ENCODE peak calls at places on chromosomes 16 and 17, in four cellular contexts. A is fibroblast of pulmonary artery; H is HCT116; N is CD8-positive, alpha-beta T cell. V is an unnamed sample.

GRCh38 chr16:46650224-46650623 is 29.0 kb upstream of the SHCBP1 start:
- DNase-seq in H (no peak), A (peak; percentile 39), N (no peak), V (no peak)

GRCh38 chr16:70738083-70738977 is 52.5 kb upstream of the MTSS2 start:
- DNase-seq in A (peak; percentile 56), H (no peak), N (no peak), V (no peak)

GRCh38 chr17:29215717-29216116 is 30.9 kb upstream of the CRYBA1 start:
- DNase-seq in A (peak; percentile 84), N (no peak), H (no peak), V (no peak)

GRCh38 chr17:60391419-60392041 is 403 bp downstream of the USP32 start:
- DNase-seq in N (no peak), A (no peak), H (no peak), V (peak; percentile 71)

GRCh38 chr17:27244481-27245223 is 49.3 kb upstream of the WSB1 start:
- DNase-seq in H (no peak), N (no peak), A (peak; percentile 100), V (no peak)

GRCh38 chr17:5121186-5121841 is 5.5 kb downstream of the USP6 start:
- DNase-seq in H (no peak), A (no peak), N (no peak), V (no peak)

GRCh38 chr16:11175106-11175795 is 80.8 kb downstream of the SOCS1 start:
- DNase-seq in H (no peak), N (no peak), A (no peak), V (no peak)

GRCh38 chr16:25126820-25127232 is 15.3 kb downstream of the LCMT1 start:
- DNase-seq in H (no peak), N (no peak), A (peak; percentile 84), V (no peak)

GRCh38 chr17:68054296-68054900 is 18.9 kb downstream of the KPNA2 start:
- DNase-seq in N (no peak), H (no peak), A (peak; percentile 85), V (no peak)

GRCh38 chr17:50539762-50540440 is 7.1 kb upstream of the SPATA20 start:
- DNase-seq in H (no peak), A (no peak), N (no peak), V (no peak)

GRCh38 chr17:39872700-39873099 is 4.7 kb downstream of the ZPBP2 start:
- DNase-seq in A (peak; percentile 33), N (no peak), H (no peak), V (no peak)

GRCh38 chr17:79133986-79134385 is 59.4 kb downstream of the ENGASE start:
- DNase-seq in A (no peak), N (no peak), H (no peak), V (no peak)

GRCh38 chr16:84982434-84982833 is 28.9 kb downstream of the ZDHHC7 start:
- DNase-seq in N (no peak), A (no peak), H (no peak), V (no peak)

GRCh38 chr16:31699601-31700000 is 171.9 kb downstream of the AHSP start:
- DNase-seq in N (no peak), A (no peak), H (no peak), V (no peak)

GRCh38 chr17:31390748-31391495 is 553 bp upstream of the RAB11FIP4 start:
- DNase-seq in H (no peak), A (no peak), N (no peak), V (no peak)

GRCh38 chr17:16991349-16992009 is 19.6 kb upstream of the TNFRSF13B start:
- DNase-seq in N (peak; percentile 61), A (peak; percentile 70), H (peak; percentile 57), V (peak; percentile 77)

GRCh38 chr16:30085247-30085646 is 6.5 kb downstream of the TBX6 start:
- DNase-seq in N (no peak), A (no peak), H (no peak), V (no peak)

GRCh38 chr16:1639282-1639681 is 27.1 kb downstream of the CRAMP1 start:
- DNase-seq in A (no peak), H (no peak), N (no peak), V (no peak)

GRCh38 chr16:11066231-11066870 is 122.0 kb downstream of the CLEC16A start:
- DNase-seq in N (no peak), A (no peak), H (no peak), V (no peak)

GRCh38 chr17:73705594-73705993 is 61.3 kb upstream of the SDK2 start:
- DNase-seq in N (no peak), A (peak; percentile 7), H (no peak), V (no peak)

GRCh38 chr17:77489239-77489897 is 348.6 kb downstream of the SEC14L1 start:
- DNase-seq in H (no peak), N (no peak), A (no peak), V (no peak)

DNA sequence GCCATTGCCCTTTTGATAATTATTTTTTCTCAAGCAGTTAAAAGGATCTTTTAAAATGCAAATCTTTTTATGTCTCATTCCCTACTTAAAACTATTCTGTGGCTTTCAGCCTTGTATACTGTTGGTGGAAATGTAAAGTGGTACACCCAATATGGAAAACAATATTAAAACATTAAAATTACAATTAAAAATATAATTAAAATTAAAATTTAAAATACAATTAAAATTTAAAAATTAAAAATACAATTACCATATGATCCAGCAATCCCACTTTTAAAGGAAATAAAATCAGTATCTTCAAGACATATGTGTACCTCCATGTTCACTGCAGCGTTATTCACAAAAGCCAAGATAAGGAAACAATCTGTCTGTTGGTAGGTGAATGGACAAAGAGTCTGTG is 340.8 kb upstream of the TOM1L1 start:
- DNase-seq in A (no peak), H (no peak), N (no peak), V (no peak)
- TF ChIP-seq CTCF in A (no peak), H (no peak), N (no peak), V (no peak)

GRCh38 chr17:2393954-2394749 is 6.7 kb downstream of the MNT start:
- DNase-seq in A (no peak), N (no peak), H (no peak), V (no peak)

GRCh38 chr17:2391597-2392251 is 9.1 kb downstream of the MNT start:
- DNase-seq in H (no peak), A (no peak), N (no peak), V (no peak)

GRCh38 chr17:2394775-2395191 is 6.1 kb downstream of the MNT start:
- DNase-seq in A (no peak), N (no peak), H (no peak), V (no peak)

GRCh38 chr17:2392252-2393183 is 8.3 kb downstream of the MNT start:
- DNase-seq in N (peak; percentile 97), A (peak; percentile 96), H (peak; percentile 77), V (peak; percentile 93)

GRCh38 chr17:2393184-2393953 is 7.5 kb downstream of the MNT start:
- DNase-seq in N (peak; percentile 82), A (peak; percentile 85), H (no peak), V (peak; percentile 82)
- TF ChIP-seq CTCF in N (no peak), A (no peak), H (no peak), V (no peak)

DNA sequence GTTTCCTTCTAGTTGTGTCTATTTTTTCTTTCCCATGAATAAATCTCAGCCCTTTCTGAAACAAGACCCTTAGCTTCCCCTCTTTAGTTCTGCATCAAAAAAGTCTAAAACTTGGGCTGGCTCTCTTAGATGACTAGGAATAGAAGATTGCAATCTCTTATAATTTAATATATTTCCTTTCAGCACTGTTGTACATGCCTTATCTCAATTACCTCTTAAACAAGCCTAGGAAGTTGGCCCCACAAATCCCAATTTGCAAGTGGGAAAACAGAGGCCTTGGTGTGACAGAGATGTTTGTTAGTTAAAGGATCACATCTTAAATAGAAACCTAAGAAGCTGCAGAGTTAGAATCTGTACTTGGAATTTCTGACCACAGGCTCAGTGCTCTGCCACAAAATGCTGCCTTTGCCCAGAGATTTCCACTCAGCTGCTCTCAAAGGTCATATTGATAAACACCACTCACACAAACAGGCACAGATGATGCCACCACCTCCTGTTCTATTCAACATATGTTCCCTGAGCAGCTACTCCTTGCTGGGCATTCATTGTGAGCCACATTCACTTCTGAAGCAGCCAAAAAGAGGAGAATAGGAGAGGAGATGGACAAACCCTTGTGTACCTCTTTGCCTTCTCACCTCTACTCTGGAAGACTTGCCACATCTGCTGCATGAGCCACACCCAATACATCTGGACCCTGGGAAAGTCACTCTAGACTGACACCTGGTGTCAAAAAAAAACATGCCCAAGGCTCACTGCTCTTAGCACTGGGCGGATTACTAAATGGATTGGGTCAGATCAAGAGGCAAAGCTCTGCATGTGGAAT is 5.5 kb downstream of the CCDC182 start:
- DNase-seq in H (peak; percentile 61), N (no peak), A (peak; percentile 11), V (no peak)
- TF ChIP-seq CTCF in H (peak; percentile 76), N (no peak), A (peak; percentile 35), V (peak; percentile 35)

DNA sequence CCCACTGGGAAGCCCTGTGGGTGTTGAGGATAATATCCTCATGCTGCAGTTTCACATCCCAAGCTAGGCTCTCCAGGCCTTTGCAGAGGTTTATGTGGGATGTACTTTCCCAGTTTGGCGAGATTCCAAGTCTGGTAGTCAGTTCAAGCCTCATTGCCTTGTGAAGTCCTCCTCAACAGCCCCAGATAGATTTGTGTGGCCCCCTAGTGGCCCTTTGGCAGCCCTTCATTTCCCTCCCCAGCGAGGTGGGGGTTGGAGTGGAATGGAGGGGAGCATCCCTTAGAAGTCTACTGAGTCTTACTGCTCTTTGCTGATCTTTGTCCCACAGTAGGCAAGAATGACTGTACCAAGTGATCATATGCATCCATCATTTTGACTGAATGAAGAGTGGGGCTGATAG is 137.9 kb downstream of the CDH11 start:
- DNase-seq in A (peak; percentile 90), N (no peak), H (no peak), V (no peak)
- TF ChIP-seq CTCF in A (peak; percentile 80), N (no peak), H (no peak), V (peak; percentile 47)

V was measured in progenitor cell of endocrine pancreas.